ENCODE peak calls at places on chromosomes 12 and 14, in eight cellular contexts. One of them, this sample, is unnamed.

GRCh38 chr12:11718105-11718504 is 68.6 kb downstream of the ETV6 start:
- DNase-seq in upper lobe of right lung: no peak
- DNase-seq in heart left ventricle: no peak
- DNase-seq in tibial artery: no peak
- DNase-seq in psoas muscle: no peak
- DNase-seq in pancreas: no peak
- DNase-seq in IMR-90: no peak
- DNase-seq in heart right ventricle: no peak
- DNase-seq in this sample: no peak

GRCh38 chr12:52907092-52907810 is 2.4 kb upstream of the KRT8 start:
- DNase-seq in IMR-90: no peak
- DNase-seq in tibial artery: no peak
- DNase-seq in heart right ventricle: no peak
- DNase-seq in psoas muscle: no peak
- DNase-seq in heart left ventricle: no peak
- DNase-seq in upper lobe of right lung: peak; percentile 85
- DNase-seq in pancreas: peak; percentile 89
- DNase-seq in this sample: peak; percentile 28

GRCh38 chr14:39320318-39320717 is 86.6 kb downstream of the MIA2 start:
- DNase-seq in IMR-90: peak; percentile 53
- DNase-seq in heart right ventricle: no peak
- DNase-seq in psoas muscle: no peak
- DNase-seq in tibial artery: no peak
- DNase-seq in pancreas: no peak
- DNase-seq in heart left ventricle: no peak
- DNase-seq in upper lobe of right lung: no peak
- DNase-seq in this sample: no peak

GRCh38 chr12:48185181-48185919 is 1.9 kb downstream of the CCDC184 start:
- DNase-seq in upper lobe of right lung: no peak
- DNase-seq in tibial artery: no peak
- DNase-seq in pancreas: no peak
- DNase-seq in heart right ventricle: no peak
- DNase-seq in IMR-90: no peak
- DNase-seq in heart left ventricle: no peak
- DNase-seq in psoas muscle: no peak
- DNase-seq in this sample: no peak

GRCh38 chr12:75259170-75259569 is 49.5 kb upstream of the KCNC2 start:
- DNase-seq in psoas muscle: no peak
- DNase-seq in IMR-90: no peak
- DNase-seq in heart left ventricle: no peak
- DNase-seq in upper lobe of right lung: no peak
- DNase-seq in heart right ventricle: no peak
- DNase-seq in pancreas: no peak
- DNase-seq in tibial artery: no peak
- DNase-seq in this sample: no peak

GRCh38 chr12:120640840-120641833 is 711 bp downstream of the CABP1 start:
- DNase-seq in heart right ventricle: peak; percentile 32
- DNase-seq in psoas muscle: peak; percentile 74
- DNase-seq in tibial artery: no peak
- DNase-seq in heart left ventricle: peak; percentile 77
- DNase-seq in IMR-90: peak; percentile 46
- DNase-seq in upper lobe of right lung: peak; percentile 83
- DNase-seq in pancreas: peak; percentile 49
- DNase-seq in this sample: no peak

GRCh38 chr12:92080390-92081285 is 65.0 kb downstream of the BTG1 start:
- DNase-seq in psoas muscle: no peak
- DNase-seq in pancreas: no peak
- DNase-seq in heart left ventricle: no peak
- DNase-seq in upper lobe of right lung: no peak
- DNase-seq in IMR-90: peak; percentile 90
- DNase-seq in tibial artery: no peak
- DNase-seq in heart right ventricle: no peak
- DNase-seq in this sample: no peak

GRCh38 chr12:116295327-116296263 is 18.1 kb upstream of the MED13L start:
- DNase-seq in pancreas: no peak
- DNase-seq in tibial artery: no peak
- DNase-seq in psoas muscle: no peak
- DNase-seq in upper lobe of right lung: no peak
- DNase-seq in IMR-90: peak; percentile 22
- DNase-seq in heart left ventricle: no peak
- DNase-seq in heart right ventricle: no peak
- DNase-seq in this sample: no peak

GRCh38 chr14:52790756-52791203 is 627 bp downstream of the GNPNAT1 start:
- DNase-seq in heart right ventricle: no peak
- DNase-seq in upper lobe of right lung: no peak
- DNase-seq in heart left ventricle: no peak
- DNase-seq in psoas muscle: no peak
- DNase-seq in tibial artery: no peak
- DNase-seq in IMR-90: no peak
- DNase-seq in pancreas: no peak
- DNase-seq in this sample: no peak

GRCh38 chr12:4395818-4396217 is 16.3 kb upstream of the FGF23 start:
- DNase-seq in heart left ventricle: no peak
- DNase-seq in upper lobe of right lung: no peak
- DNase-seq in IMR-90: no peak
- DNase-seq in psoas muscle: no peak
- DNase-seq in pancreas: no peak
- DNase-seq in heart right ventricle: no peak
- DNase-seq in tibial artery: no peak
- DNase-seq in this sample: no peak

GRCh38 chr12:108612788-108613282 is 15.0 kb upstream of the TMEM119 start:
- DNase-seq in heart right ventricle: no peak
- DNase-seq in pancreas: no peak
- DNase-seq in psoas muscle: no peak
- DNase-seq in tibial artery: no peak
- DNase-seq in heart left ventricle: no peak
- DNase-seq in IMR-90: no peak
- DNase-seq in upper lobe of right lung: no peak
- DNase-seq in this sample: no peak

GRCh38 chr12:72089678-72090077 is 151.0 kb downstream of the TPH2 start:
- DNase-seq in tibial artery: no peak
- DNase-seq in upper lobe of right lung: no peak
- DNase-seq in pancreas: no peak
- DNase-seq in IMR-90: no peak
- DNase-seq in heart right ventricle: no peak
- DNase-seq in heart left ventricle: no peak
- DNase-seq in psoas muscle: no peak
- DNase-seq in this sample: no peak

GRCh38 chr12:97308576-97309198 is 153.9 kb upstream of the RMST start:
- DNase-seq in heart right ventricle: peak; percentile 20
- DNase-seq in IMR-90: peak; percentile 65
- DNase-seq in upper lobe of right lung: no peak
- DNase-seq in psoas muscle: no peak
- DNase-seq in pancreas: no peak
- DNase-seq in tibial artery: no peak
- DNase-seq in heart left ventricle: no peak
- DNase-seq in this sample: no peak

GRCh38 chr12:14756331-14757143 is 46.7 kb downstream of the WBP11 start:
- DNase-seq in upper lobe of right lung: no peak
- DNase-seq in pancreas: no peak
- DNase-seq in psoas muscle: no peak
- DNase-seq in heart right ventricle: no peak
- DNase-seq in tibial artery: no peak
- DNase-seq in heart left ventricle: no peak
- DNase-seq in IMR-90: no peak
- DNase-seq in this sample: no peak

GRCh38 chr14:100558226-100558625 is 29.0 kb downstream of the BEGAIN start:
- DNase-seq in psoas muscle: no peak
- DNase-seq in tibial artery: no peak
- DNase-seq in pancreas: no peak
- DNase-seq in upper lobe of right lung: no peak
- DNase-seq in heart right ventricle: no peak
- DNase-seq in IMR-90: no peak
- DNase-seq in heart left ventricle: no peak
- DNase-seq in this sample: no peak

GRCh38 chr14:100558966-100559365 is 28.3 kb downstream of the BEGAIN start:
- DNase-seq in heart right ventricle: no peak
- DNase-seq in psoas muscle: no peak
- DNase-seq in tibial artery: no peak
- DNase-seq in upper lobe of right lung: no peak
- DNase-seq in pancreas: no peak
- DNase-seq in IMR-90: no peak
- DNase-seq in heart left ventricle: no peak
- DNase-seq in this sample: no peak

GRCh38 chr14:100560471-100560870 is 26.7 kb downstream of the BEGAIN start:
- DNase-seq in IMR-90: no peak
- DNase-seq in upper lobe of right lung: no peak
- DNase-seq in pancreas: no peak
- DNase-seq in heart left ventricle: no peak
- DNase-seq in psoas muscle: no peak
- DNase-seq in tibial artery: no peak
- DNase-seq in heart right ventricle: no peak
- DNase-seq in this sample: no peak

GRCh38 chr14:100560999-100561398 is 26.2 kb downstream of the BEGAIN start:
- DNase-seq in heart right ventricle: no peak
- DNase-seq in pancreas: no peak
- DNase-seq in psoas muscle: no peak
- DNase-seq in heart left ventricle: no peak
- DNase-seq in upper lobe of right lung: no peak
- DNase-seq in IMR-90: no peak
- DNase-seq in tibial artery: no peak
- DNase-seq in this sample: no peak

GRCh38 chr14:100559455-100559854 is 27.8 kb downstream of the BEGAIN start:
- DNase-seq in IMR-90: no peak
- DNase-seq in heart left ventricle: no peak
- DNase-seq in pancreas: no peak
- DNase-seq in psoas muscle: no peak
- DNase-seq in upper lobe of right lung: no peak
- DNase-seq in heart right ventricle: no peak
- DNase-seq in tibial artery: no peak
- DNase-seq in this sample: no peak
- TF ChIP-seq CTCF in IMR-90: no peak
- TF ChIP-seq CTCF in heart left ventricle: no peak
- TF ChIP-seq CTCF in pancreas: no peak
- TF ChIP-seq CTCF in psoas muscle: no peak
- TF ChIP-seq CTCF in upper lobe of right lung: no peak
- TF ChIP-seq CTCF in heart right ventricle: no peak
- TF ChIP-seq CTCF in tibial artery: no peak
- TF ChIP-seq CTCF in this sample: no peak

GRCh38 chr12:79638490-79638889 is 52.3 kb downstream of the PAWR start:
- DNase-seq in heart right ventricle: no peak
- DNase-seq in heart left ventricle: no peak
- DNase-seq in tibial artery: no peak
- DNase-seq in psoas muscle: no peak
- DNase-seq in upper lobe of right lung: no peak
- DNase-seq in IMR-90: no peak
- DNase-seq in pancreas: no peak
- DNase-seq in this sample: no peak
- H3K4me1 ChIP-seq in heart right ventricle: no peaks in the 10 kb centered on the region
- H3K4me1 ChIP-seq in heart left ventricle: no peaks in the 10 kb centered on the region
- H3K4me1 ChIP-seq in tibial artery: no peaks in the 10 kb centered on the region
- H3K4me1 ChIP-seq in psoas muscle: no peaks in the 10 kb centered on the region
- H3K4me1 ChIP-seq in upper lobe of right lung: no peaks in the 10 kb centered on the region
- H3K4me1 ChIP-seq in IMR-90: peaks cover 2% of the 10 kb centered on the region
- H3K4me1 ChIP-seq in pancreas: no peaks in the 10 kb centered on the region
- H3K4me1 ChIP-seq in this sample: peaks cover 6% of the 10 kb centered on the region

GRCh38 chr12:23126794-23127193 is 501.8 kb downstream of the ETNK1 start:
- DNase-seq in upper lobe of right lung: no peak
- DNase-seq in heart left ventricle: no peak
- DNase-seq in pancreas: no peak
- DNase-seq in IMR-90: no peak
- DNase-seq in tibial artery: no peak
- DNase-seq in psoas muscle: no peak
- DNase-seq in heart right ventricle: no peak
- DNase-seq in this sample: no peak
- TF ChIP-seq CTCF in upper lobe of right lung: no peak
- TF ChIP-seq CTCF in heart left ventricle: no peak
- TF ChIP-seq CTCF in pancreas: peak; percentile 19
- TF ChIP-seq CTCF in IMR-90: no peak
- TF ChIP-seq CTCF in tibial artery: no peak
- TF ChIP-seq CTCF in psoas muscle: no peak
- TF ChIP-seq CTCF in heart right ventricle: no peak
- TF ChIP-seq CTCF in this sample: no peak

GRCh38 chr12:3199551-3200031 is 122.4 kb downstream of the TSPAN9 start:
- DNase-seq in upper lobe of right lung: no peak
- DNase-seq in heart left ventricle: no peak
- DNase-seq in heart right ventricle: peak; percentile 51
- DNase-seq in IMR-90: peak; percentile 59
- DNase-seq in pancreas: no peak
- DNase-seq in psoas muscle: no peak
- DNase-seq in tibial artery: no peak
- DNase-seq in this sample: peak; percentile 66

GRCh38 chr12:3201741-3202500 is 124.7 kb downstream of the TSPAN9 start:
- DNase-seq in upper lobe of right lung: no peak
- DNase-seq in IMR-90: no peak
- DNase-seq in psoas muscle: no peak
- DNase-seq in heart left ventricle: peak; percentile 69
- DNase-seq in pancreas: no peak
- DNase-seq in tibial artery: no peak
- DNase-seq in heart right ventricle: peak; percentile 63
- DNase-seq in this sample: no peak

GRCh38 chr12:3200779-3201738 is 123.9 kb downstream of the TSPAN9 start:
- DNase-seq in tibial artery: no peak
- DNase-seq in pancreas: no peak
- DNase-seq in upper lobe of right lung: no peak
- DNase-seq in IMR-90: no peak
- DNase-seq in psoas muscle: no peak
- DNase-seq in heart left ventricle: no peak
- DNase-seq in heart right ventricle: no peak
- DNase-seq in this sample: no peak

GRCh38 chr12:3202734-3203446 is 125.7 kb downstream of the TSPAN9 start:
- DNase-seq in heart right ventricle: peak; percentile 71
- DNase-seq in heart left ventricle: peak; percentile 77
- DNase-seq in tibial artery: no peak
- DNase-seq in upper lobe of right lung: peak; percentile 76
- DNase-seq in psoas muscle: peak; percentile 79
- DNase-seq in IMR-90: peak; percentile 34
- DNase-seq in pancreas: no peak
- DNase-seq in this sample: peak; percentile 53

GRCh38 chr12:3200032-3200617 is 122.9 kb downstream of the TSPAN9 start:
- DNase-seq in tibial artery: no peak
- DNase-seq in psoas muscle: peak; percentile 74
- DNase-seq in pancreas: no peak
- DNase-seq in heart right ventricle: peak; percentile 68
- DNase-seq in heart left ventricle: peak; percentile 82
- DNase-seq in upper lobe of right lung: peak; percentile 72
- DNase-seq in IMR-90: peak; percentile 65
- DNase-seq in this sample: peak; percentile 48
- H3K4me1 ChIP-seq in tibial artery: no peaks in the 10 kb centered on the region
- H3K4me1 ChIP-seq in psoas muscle: peaks cover 42% of the 10 kb centered on the region
- H3K4me1 ChIP-seq in pancreas: peaks cover 1% of the 10 kb centered on the region
- H3K4me1 ChIP-seq in heart right ventricle: peaks cover 49% of the 10 kb centered on the region
- H3K4me1 ChIP-seq in heart left ventricle: peaks cover 73% of the 10 kb centered on the region
- H3K4me1 ChIP-seq in upper lobe of right lung: peaks cover 22% of the 10 kb centered on the region
- H3K4me1 ChIP-seq in IMR-90: peaks cover 3% of the 10 kb centered on the region
- H3K4me1 ChIP-seq in this sample: peaks cover 6% of the 10 kb centered on the region

GRCh38 chr12:65643171-65643570 is 181.1 kb upstream of the HMGA2 start:
- DNase-seq in heart left ventricle: no peak
- DNase-seq in tibial artery: no peak
- DNase-seq in pancreas: no peak
- DNase-seq in IMR-90: no peak
- DNase-seq in heart right ventricle: no peak
- DNase-seq in upper lobe of right lung: no peak
- DNase-seq in psoas muscle: no peak
- DNase-seq in this sample: no peak
- TF ChIP-seq CTCF in heart left ventricle: no peak
- TF ChIP-seq CTCF in tibial artery: no peak
- TF ChIP-seq CTCF in pancreas: no peak
- TF ChIP-seq CTCF in IMR-90: no peak
- TF ChIP-seq CTCF in heart right ventricle: no peak
- TF ChIP-seq CTCF in upper lobe of right lung: no peak
- TF ChIP-seq CTCF in psoas muscle: no peak
- TF ChIP-seq CTCF in this sample: no peak

GRCh38 chr12:89350260-89350659 is 2.0 kb downstream of the DUSP6 start:
- DNase-seq in upper lobe of right lung: no peak
- DNase-seq in heart right ventricle: no peak
- DNase-seq in IMR-90: no peak
- DNase-seq in tibial artery: no peak
- DNase-seq in pancreas: no peak
- DNase-seq in psoas muscle: no peak
- DNase-seq in heart left ventricle: no peak
- DNase-seq in this sample: no peak
- H3K4me1 ChIP-seq in upper lobe of right lung: peaks cover 39% of the 10 kb centered on the region
- H3K4me1 ChIP-seq in heart right ventricle: peaks cover 52% of the 10 kb centered on the region
- H3K4me1 ChIP-seq in IMR-90: peaks cover 9% of the 10 kb centered on the region
- H3K4me1 ChIP-seq in tibial artery: no peaks in the 10 kb centered on the region
- H3K4me1 ChIP-seq in pancreas: peaks cover 9% of the 10 kb centered on the region
- H3K4me1 ChIP-seq in psoas muscle: peaks cover 15% of the 10 kb centered on the region
- H3K4me1 ChIP-seq in heart left ventricle: peaks cover 51% of the 10 kb centered on the region
- H3K4me1 ChIP-seq in this sample: peaks cover 3% of the 10 kb centered on the region

This sample was measured in ovary.